ENCODE peak calls at places on chromosomes 16 and 17, in six cellular contexts. One of them, this sample, is unnamed.

GRCh38 chr17:75627094-75627493 is 6.1 kb upstream of the SMIM5 start:
- DNase-seq in lung microvascular endothelial cell: no peak
- DNase-seq in heart left ventricle: no peak
- DNase-seq in endothelial cell: no peak
- DNase-seq in HEK293T: no peak
- DNase-seq in stimulated activated naive CD8-positive, alpha-beta T cell treated with anti-CD3 and anti-CD28 coated beads, Interleukin-15, amount 100 ng/mL, for 72 hours: no peak
- DNase-seq in this sample: no peak

GRCh38 chr16:75320435-75320834 is 69.0 kb upstream of the BCAR1 start:
- DNase-seq in lung microvascular endothelial cell: no peak
- DNase-seq in heart left ventricle: no peak
- DNase-seq in endothelial cell: no peak
- DNase-seq in HEK293T: no peak
- DNase-seq in stimulated activated naive CD8-positive, alpha-beta T cell treated with anti-CD3 and anti-CD28 coated beads, Interleukin-15, amount 100 ng/mL, for 72 hours: no peak
- DNase-seq in this sample: no peak

GRCh38 chr17:59757043-59757824 is 49.8 kb downstream of the VMP1 start:
- DNase-seq in lung microvascular endothelial cell: peak
- DNase-seq in heart left ventricle: no peak
- DNase-seq in endothelial cell: no peak
- DNase-seq in HEK293T: no peak
- DNase-seq in stimulated activated naive CD8-positive, alpha-beta T cell treated with anti-CD3 and anti-CD28 coated beads, Interleukin-15, amount 100 ng/mL, for 72 hours: no peak
- DNase-seq in this sample: no peak

GRCh38 chr16:54503011-54503410 is 216.4 kb upstream of the IRX3 start:
- DNase-seq in lung microvascular endothelial cell: peak
- DNase-seq in heart left ventricle: peak
- DNase-seq in endothelial cell: no peak
- DNase-seq in HEK293T: no peak
- DNase-seq in stimulated activated naive CD8-positive, alpha-beta T cell treated with anti-CD3 and anti-CD28 coated beads, Interleukin-15, amount 100 ng/mL, for 72 hours: no peak
- DNase-seq in this sample: no peak

GRCh38 chr17:64326030-64326419 is 63.0 kb upstream of the TEX2 start:
- DNase-seq in lung microvascular endothelial cell: no peak
- DNase-seq in heart left ventricle: no peak
- DNase-seq in endothelial cell: no peak
- DNase-seq in HEK293T: no peak
- DNase-seq in stimulated activated naive CD8-positive, alpha-beta T cell treated with anti-CD3 and anti-CD28 coated beads, Interleukin-15, amount 100 ng/mL, for 72 hours: no peak
- DNase-seq in this sample: no peak

GRCh38 chr17:75404223-75404738 is 1.2 kb downstream of the GRB2 start:
- DNase-seq in lung microvascular endothelial cell: peak
- DNase-seq in heart left ventricle: peak
- DNase-seq in endothelial cell: peak
- DNase-seq in HEK293T: peak
- DNase-seq in stimulated activated naive CD8-positive, alpha-beta T cell treated with anti-CD3 and anti-CD28 coated beads, Interleukin-15, amount 100 ng/mL, for 72 hours: peak
- DNase-seq in this sample: peak

GRCh38 chr17:76261421-76262215 is 3.5 kb upstream of the UBALD2 start:
- DNase-seq in lung microvascular endothelial cell: peak
- DNase-seq in heart left ventricle: no peak
- DNase-seq in endothelial cell: peak
- DNase-seq in HEK293T: no peak
- DNase-seq in stimulated activated naive CD8-positive, alpha-beta T cell treated with anti-CD3 and anti-CD28 coated beads, Interleukin-15, amount 100 ng/mL, for 72 hours: no peak
- DNase-seq in this sample: peak

GRCh38 chr17:77254961-77255741 is 114.4 kb downstream of the SEC14L1 start:
- DNase-seq in lung microvascular endothelial cell: no peak
- DNase-seq in heart left ventricle: no peak
- DNase-seq in endothelial cell: no peak
- DNase-seq in HEK293T: no peak
- DNase-seq in stimulated activated naive CD8-positive, alpha-beta T cell treated with anti-CD3 and anti-CD28 coated beads, Interleukin-15, amount 100 ng/mL, for 72 hours: no peak
- DNase-seq in this sample: peak

GRCh38 chr16:81804134-81804610 is 25.1 kb downstream of the PLCG2 start:
- DNase-seq in lung microvascular endothelial cell: no peak
- DNase-seq in heart left ventricle: no peak
- DNase-seq in endothelial cell: no peak
- DNase-seq in HEK293T: no peak
- DNase-seq in stimulated activated naive CD8-positive, alpha-beta T cell treated with anti-CD3 and anti-CD28 coated beads, Interleukin-15, amount 100 ng/mL, for 72 hours: no peak
- DNase-seq in this sample: no peak

GRCh38 chr17:46770439-46770817 is 48.1 kb downstream of the WNT3 start:
- DNase-seq in lung microvascular endothelial cell: no peak
- DNase-seq in heart left ventricle: peak
- DNase-seq in endothelial cell: no peak
- DNase-seq in HEK293T: no peak
- DNase-seq in stimulated activated naive CD8-positive, alpha-beta T cell treated with anti-CD3 and anti-CD28 coated beads, Interleukin-15, amount 100 ng/mL, for 72 hours: no peak
- DNase-seq in this sample: no peak

GRCh38 chr16:1958715-1959268 is 546 bp upstream of the NDUFB10 start:
- DNase-seq in lung microvascular endothelial cell: no peak
- DNase-seq in heart left ventricle: peak
- DNase-seq in endothelial cell: no peak
- DNase-seq in HEK293T: no peak
- DNase-seq in stimulated activated naive CD8-positive, alpha-beta T cell treated with anti-CD3 and anti-CD28 coated beads, Interleukin-15, amount 100 ng/mL, for 72 hours: no peak
- DNase-seq in this sample: no peak

GRCh38 chr16:46801428-46802049 is 29.4 kb downstream of the C16orf87 start:
- DNase-seq in lung microvascular endothelial cell: peak
- DNase-seq in heart left ventricle: no peak
- DNase-seq in endothelial cell: no peak
- DNase-seq in HEK293T: peak
- DNase-seq in stimulated activated naive CD8-positive, alpha-beta T cell treated with anti-CD3 and anti-CD28 coated beads, Interleukin-15, amount 100 ng/mL, for 72 hours: no peak
- DNase-seq in this sample: peak

GRCh38 chr16:2587891-2588565 is 50.2 kb downstream of the PDPK1 start:
- DNase-seq in lung microvascular endothelial cell: no peak
- DNase-seq in heart left ventricle: peak
- DNase-seq in endothelial cell: no peak
- DNase-seq in HEK293T: no peak
- DNase-seq in stimulated activated naive CD8-positive, alpha-beta T cell treated with anti-CD3 and anti-CD28 coated beads, Interleukin-15, amount 100 ng/mL, for 72 hours: no peak
- DNase-seq in this sample: no peak

GRCh38 chr17:79760197-79760906 is 17.6 kb upstream of the CBX2 start:
- DNase-seq in lung microvascular endothelial cell: no peak
- DNase-seq in heart left ventricle: no peak
- DNase-seq in endothelial cell: no peak
- DNase-seq in HEK293T: no peak
- DNase-seq in stimulated activated naive CD8-positive, alpha-beta T cell treated with anti-CD3 and anti-CD28 coated beads, Interleukin-15, amount 100 ng/mL, for 72 hours: no peak
- DNase-seq in this sample: no peak

GRCh38 chr17:489758-490329 is 137.2 kb upstream of the RPH3AL start:
- DNase-seq in lung microvascular endothelial cell: peak
- DNase-seq in heart left ventricle: no peak
- DNase-seq in endothelial cell: peak
- DNase-seq in HEK293T: peak
- DNase-seq in stimulated activated naive CD8-positive, alpha-beta T cell treated with anti-CD3 and anti-CD28 coated beads, Interleukin-15, amount 100 ng/mL, for 72 hours: peak
- DNase-seq in this sample: no peak

GRCh38 chr16:57623251-57624043 is 5.0 kb upstream of the ADGRG1 start:
- DNase-seq in lung microvascular endothelial cell: no peak
- DNase-seq in heart left ventricle: peak
- DNase-seq in endothelial cell: no peak
- DNase-seq in HEK293T: no peak
- DNase-seq in stimulated activated naive CD8-positive, alpha-beta T cell treated with anti-CD3 and anti-CD28 coated beads, Interleukin-15, amount 100 ng/mL, for 72 hours: no peak
- DNase-seq in this sample: peak

GRCh38 chr17:75380315-75380714 is 25.2 kb downstream of the GRB2 start:
- DNase-seq in lung microvascular endothelial cell: no peak
- DNase-seq in heart left ventricle: no peak
- DNase-seq in endothelial cell: no peak
- DNase-seq in HEK293T: no peak
- DNase-seq in stimulated activated naive CD8-positive, alpha-beta T cell treated with anti-CD3 and anti-CD28 coated beads, Interleukin-15, amount 100 ng/mL, for 72 hours: no peak
- DNase-seq in this sample: no peak

GRCh38 chr16:57906385-57907316 is 64.3 kb downstream of the CNGB1 start:
- DNase-seq in lung microvascular endothelial cell: peak
- DNase-seq in heart left ventricle: no peak
- DNase-seq in endothelial cell: peak
- DNase-seq in HEK293T: no peak
- DNase-seq in stimulated activated naive CD8-positive, alpha-beta T cell treated with anti-CD3 and anti-CD28 coated beads, Interleukin-15, amount 100 ng/mL, for 72 hours: peak
- DNase-seq in this sample: no peak

GRCh38 chr16:69775535-69775934 is 13.4 kb downstream of the WWP2 start:
- DNase-seq in lung microvascular endothelial cell: no peak
- DNase-seq in heart left ventricle: no peak
- DNase-seq in endothelial cell: no peak
- DNase-seq in HEK293T: no peak
- DNase-seq in stimulated activated naive CD8-positive, alpha-beta T cell treated with anti-CD3 and anti-CD28 coated beads, Interleukin-15, amount 100 ng/mL, for 72 hours: no peak
- DNase-seq in this sample: no peak

GRCh38 chr17:82023447-82024241 is 539 bp downstream of the LRRC45 start:
- DNase-seq in lung microvascular endothelial cell: peak
- DNase-seq in heart left ventricle: no peak
- DNase-seq in endothelial cell: peak
- DNase-seq in HEK293T: no peak
- DNase-seq in stimulated activated naive CD8-positive, alpha-beta T cell treated with anti-CD3 and anti-CD28 coated beads, Interleukin-15, amount 100 ng/mL, for 72 hours: no peak
- DNase-seq in this sample: no peak